ENCODE peak calls at places on chromosomes 7 and 10, in eight cellular contexts. L is AML-193; J is HEK293T; Y is AG09319; F is Panc1; H is hippocampal formation; X is activated T-cell treated with anti-CD3 and anti-CD28 coated beads, Interleukin-2, amount 50 U/mL, for 72 hours; P is GF-D8. D is an unnamed sample.

GRCh38 chr7:70599446-70600190 is 532.3 kb upstream of the GALNT17 start:
- DNase-seq in L (no peak), J (no peak), Y (no peak), F (no peak), H (no peak), X (no peak), P (no peak), D (no peak)

GRCh38 chr7:35905555-35905954 is 104.7 kb downstream of the SEPTIN7 start:
- DNase-seq in L (no peak), J (no peak), Y (no peak), F (no peak), H (no peak), X (no peak), P (no peak), D (no peak)

GRCh38 chr7:896346-897075 is 20.2 kb downstream of the GET4 start:
- DNase-seq in L (no peak), J (no peak), Y (no peak), F (no peak), H (no peak), X (no peak), P (no peak), D (no peak)

GRCh38 chr7:1910827-1911226 is 240.8 kb downstream of the ELFN1 start:
- DNase-seq in L (no peak), J (no peak), Y (no peak), F (no peak), H (no peak), X (no peak), P (no peak), D (no peak)

GRCh38 chr10:78853864-78854263 is 214.9 kb upstream of the ZMIZ1 start:
- DNase-seq in L (no peak), J (no peak), Y (no peak), F (no peak), H (no peak), X (no peak), P (no peak), D (no peak)

GRCh38 chr10:29865700-29866355 is 193.6 kb downstream of the JCAD start:
- DNase-seq in L (no peak), J (no peak), Y (no peak), F (no peak), H (no peak), X (no peak), P (no peak), D (no peak)

GRCh38 chr10:29622382-29622885 is 12.3 kb downstream of the SVIL start:
- DNase-seq in L (no peak), J (no peak), Y (no peak), F (no peak), H (no peak), X (no peak), P (no peak), D (no peak)

GRCh38 chr7:92767427-92767826 is 68.9 kb downstream of the CDK6 start:
- DNase-seq in L (no peak), J (no peak), Y (no peak), F (no peak), H (no peak), X (no peak), P (no peak), D (no peak)

D was measured in T47D.